ENCODE peak calls at places on chromosomes 1 and 21, in seven cellular contexts. P, M, W, I, D, T and B are unnamed samples.

GRCh38 chr21:26849428-26850115 is 4.4 kb upstream of the ADAMTS1 start:
- DNase-seq in P (peak), M (no peak), W (no peak), I (peak), D (peak), T (peak), B (peak)

GRCh38 chr1:228058981-228059535 is 23.4 kb upstream of the ARF1 start:
- DNase-seq in P (no peak), M (peak), W (no peak), I (no peak), D (no peak), T (peak), B (no peak)

GRCh38 chr1:54481201-54481884 is 66.7 kb upstream of the ACOT11 start:
- DNase-seq in P (no peak), M (no peak), W (no peak), I (no peak), D (no peak), T (no peak), B (no peak)

GRCh38 chr1:64743954-64744491 is 852 bp upstream of the RAVER2 start:
- DNase-seq in P (no peak), M (no peak), W (no peak), I (no peak), D (no peak), T (peak), B (no peak)

GRCh38 chr1:11788549-11789053 is 17.2 kb downstream of the MTHFR start:
- DNase-seq in P (no peak), M (peak), W (no peak), I (no peak), D (no peak), T (no peak), B (no peak)

GRCh38 chr1:21801100-21801499 is 11.0 kb upstream of the LDLRAD2 start:
- DNase-seq in P (no peak), M (peak), W (no peak), I (peak), D (peak), T (no peak), B (no peak)

GRCh38 chr1:175317309-175317708 is 124.7 kb upstream of the KIAA0040 start:
- DNase-seq in P (no peak), M (no peak), W (peak), I (no peak), D (no peak), T (no peak), B (no peak)

GRCh38 chr21:20010691-20011200 is 987.5 kb upstream of the NCAM2 start:
- DNase-seq in P (no peak), M (no peak), W (no peak), I (no peak), D (no peak), T (no peak), B (no peak)

GRCh38 chr21:16908087-16908486 is 604.8 kb upstream of the CXADR start:
- DNase-seq in P (no peak), M (no peak), W (no peak), I (peak), D (peak), T (no peak), B (no peak)

GRCh38 chr1:98164508-98164907 is 243.7 kb upstream of the DPYD start:
- DNase-seq in P (no peak), M (no peak), W (no peak), I (no peak), D (no peak), T (no peak), B (no peak)

GRCh38 chr1:147264158-147264768 is 21.8 kb downstream of the CHD1L start:
- DNase-seq in P (no peak), M (peak), W (no peak), I (peak), D (peak), T (no peak), B (no peak)

GRCh38 chr1:30923597-30923996 is 15.0 kb upstream of the SDC3 start:
- DNase-seq in P (no peak), M (no peak), W (no peak), I (no peak), D (peak), T (no peak), B (no peak)

GRCh38 chr21:42847051-42847707 is 32.2 kb downstream of the WDR4 start:
- DNase-seq in P (no peak), M (peak), W (no peak), I (no peak), D (no peak), T (no peak), B (no peak)

GRCh38 chr21:26106562-26106961 is 64.0 kb downstream of the APP start:
- DNase-seq in P (no peak), M (no peak), W (no peak), I (no peak), D (peak), T (no peak), B (no peak)

GRCh38 chr1:11925938-11926292 is 312 bp downstream of the KIAA2013 start:
- DNase-seq in P (no peak), M (peak), W (no peak), I (no peak), D (no peak), T (no peak), B (no peak)

GRCh38 chr1:29311352-29312030 is 75.2 kb downstream of the PTPRU start:
- DNase-seq in P (no peak), M (peak), W (no peak), I (no peak), D (no peak), T (no peak), B (no peak)

GRCh38 chr1:155982106-155982505 is 3.8 kb upstream of the ARHGEF2 start:
- DNase-seq in P (no peak), M (no peak), W (no peak), I (peak), D (no peak), T (no peak), B (no peak)

GRCh38 chr1:25810341-25811299 is 9.1 kb upstream of the MTFR1L start:
- DNase-seq in P (peak), M (peak), W (peak), I (peak), D (peak), T (peak), B (no peak)

GRCh38 chr1:55707196-55707595 is 492.0 kb upstream of the USP24 start:
- DNase-seq in P (no peak), M (peak), W (no peak), I (no peak), D (no peak), T (no peak), B (no peak)

GRCh38 chr1:47562799-47563198 is 125.0 kb downstream of the FOXD2 start:
- DNase-seq in P (no peak), M (no peak), W (no peak), I (no peak), D (no peak), T (no peak), B (no peak)

GRCh38 chr1:234322979-234323378 is 50.3 kb upstream of the COA6 start:
- DNase-seq in P (peak), M (peak), W (peak), I (peak), D (peak), T (no peak), B (no peak)

GRCh38 chr1:32101233-32101681 is 6.6 kb upstream of the KPNA6 start:
- DNase-seq in P (no peak), M (peak), W (no peak), I (peak), D (peak), T (no peak), B (no peak)

GRCh38 chr1:27298632-27299384 is 23.2 kb upstream of the TMEM222 start:
- DNase-seq in P (no peak), M (peak), W (no peak), I (no peak), D (no peak), T (no peak), B (no peak)

GRCh38 chr1:220575718-220576497 is 48.0 kb downstream of the MARK1 start:
- DNase-seq in P (no peak), M (no peak), W (no peak), I (no peak), D (no peak), T (no peak), B (no peak)

GRCh38 chr1:43302226-43302625 is 1.4 kb downstream of the TIE1 start:
- DNase-seq in P (no peak), M (peak), W (no peak), I (no peak), D (no peak), T (no peak), B (no peak)

GRCh38 chr1:193457676-193458075 is 271.3 kb upstream of the B3GALT2 start:
- DNase-seq in P (no peak), M (no peak), W (no peak), I (no peak), D (no peak), T (peak), B (no peak)

GRCh38 chr1:227305894-227306626 is 12.2 kb downstream of the CDC42BPA start:
- DNase-seq in P (no peak), M (no peak), W (no peak), I (no peak), D (no peak), T (no peak), B (no peak)

GRCh38 chr1:209406111-209406654 is 177.3 kb upstream of the CAMK1G start:
- DNase-seq in P (no peak), M (no peak), W (no peak), I (peak), D (no peak), T (no peak), B (no peak)

GRCh38 chr21:45470087-45470515 is 65.1 kb downstream of the COL18A1 start:
- DNase-seq in P (no peak), M (peak), W (no peak), I (no peak), D (peak), T (no peak), B (no peak)

GRCh38 chr21:45430521-45431501 is 25.8 kb downstream of the COL18A1 start:
- DNase-seq in P (no peak), M (no peak), W (peak), I (no peak), D (peak), T (no peak), B (no peak)

GRCh38 chr1:40661678-40662077 is 3.8 kb downstream of the RIMS3 start:
- DNase-seq in P (no peak), M (peak), W (no peak), I (no peak), D (no peak), T (no peak), B (no peak)

GRCh38 chr21:15390049-15390448 is 325.2 kb upstream of the NRIP1 start:
- DNase-seq in P (no peak), M (no peak), W (no peak), I (no peak), D (no peak), T (no peak), B (no peak)

GRCh38 chr1:245380790-245381535 is 226.2 kb downstream of the KIF26B start:
- DNase-seq in P (no peak), M (no peak), W (no peak), I (no peak), D (peak), T (no peak), B (no peak)

GRCh38 chr1:83593073-83593472 is 405.9 kb downstream of the TTLL7 start:
- DNase-seq in P (no peak), M (no peak), W (no peak), I (no peak), D (no peak), T (no peak), B (no peak)

GRCh38 chr1:115781343-115781742 is 12.8 kb upstream of the CASQ2 start:
- DNase-seq in P (no peak), M (peak), W (no peak), I (peak), D (peak), T (no peak), B (no peak)

GRCh38 chr1:232443372-232443771 is 186.6 kb downstream of the SIPA1L2 start:
- DNase-seq in P (no peak), M (no peak), W (no peak), I (no peak), D (no peak), T (no peak), B (no peak)